ENCODE peak calls at places on chromosome 6, in eight cellular contexts. One of them, this sample, is unnamed.

GRCh38 chr6:121999458-122000065 is 399.9 kb upstream of the HSF2 start:
- DNase-seq in A549: no peak
- DNase-seq in OCI-LY7: no peak
- DNase-seq in heart left ventricle: no peak
- DNase-seq in colonic mucosa: no peak
- DNase-seq in Panc1: no peak
- DNase-seq in cardiac muscle cell: no peak
- DNase-seq in Karpas-422: no peak
- DNase-seq in this sample: no peak

GRCh38 chr6:151288711-151289398 is 49.1 kb downstream of the AKAP12 start:
- DNase-seq in A549: no peak
- DNase-seq in OCI-LY7: no peak
- DNase-seq in heart left ventricle: no peak
- DNase-seq in colonic mucosa: no peak
- DNase-seq in Panc1: no peak
- DNase-seq in cardiac muscle cell: no peak
- DNase-seq in Karpas-422: no peak
- DNase-seq in this sample: no peak

GRCh38 chr6:42137192-42137753 is 5.1 kb downstream of the C6orf132 start:
- DNase-seq in A549: no peak
- DNase-seq in OCI-LY7: no peak
- DNase-seq in heart left ventricle: peak; percentile 15
- DNase-seq in colonic mucosa: peak; percentile 77
- DNase-seq in Panc1: no peak
- DNase-seq in cardiac muscle cell: peak; percentile 15
- DNase-seq in Karpas-422: no peak
- DNase-seq in this sample: no peak

GRCh38 chr6:89977808-89978748 is 83.8 kb downstream of the GJA10 start:
- DNase-seq in A549: no peak
- DNase-seq in OCI-LY7: no peak
- DNase-seq in heart left ventricle: no peak
- DNase-seq in colonic mucosa: no peak
- DNase-seq in Panc1: no peak
- DNase-seq in cardiac muscle cell: peak; percentile 72
- DNase-seq in Karpas-422: no peak
- DNase-seq in this sample: peak; percentile 63

GRCh38 chr6:132687306-132687705 is 26.5 kb downstream of the VNN1 start:
- DNase-seq in A549: peak; percentile 13
- DNase-seq in OCI-LY7: no peak
- DNase-seq in heart left ventricle: no peak
- DNase-seq in colonic mucosa: no peak
- DNase-seq in Panc1: no peak
- DNase-seq in cardiac muscle cell: peak; percentile 85
- DNase-seq in Karpas-422: no peak
- DNase-seq in this sample: no peak

GRCh38 chr6:82775361-82775760 is 290.3 kb downstream of the UBE3D start:
- DNase-seq in A549: no peak
- DNase-seq in OCI-LY7: no peak
- DNase-seq in heart left ventricle: no peak
- DNase-seq in colonic mucosa: no peak
- DNase-seq in Panc1: no peak
- DNase-seq in cardiac muscle cell: no peak
- DNase-seq in Karpas-422: no peak
- DNase-seq in this sample: no peak

GRCh38 chr6:90691823-90692222 is 105.0 kb upstream of the MAP3K7 start:
- DNase-seq in A549: no peak
- DNase-seq in OCI-LY7: peak; percentile 4
- DNase-seq in heart left ventricle: no peak
- DNase-seq in colonic mucosa: no peak
- DNase-seq in Panc1: no peak
- DNase-seq in cardiac muscle cell: no peak
- DNase-seq in Karpas-422: peak; percentile 59
- DNase-seq in this sample: no peak

GRCh38 chr6:142868917-142869316 is 76.1 kb downstream of the HIVEP2 start:
- DNase-seq in A549: no peak
- DNase-seq in OCI-LY7: no peak
- DNase-seq in heart left ventricle: no peak
- DNase-seq in colonic mucosa: no peak
- DNase-seq in Panc1: no peak
- DNase-seq in cardiac muscle cell: peak; percentile 66
- DNase-seq in Karpas-422: no peak
- DNase-seq in this sample: no peak

GRCh38 chr6:111484655-111484974 is 1.6 kb upstream of the REV3L start:
- DNase-seq in A549: no peak
- DNase-seq in OCI-LY7: peak; percentile 56
- DNase-seq in heart left ventricle: no peak
- DNase-seq in colonic mucosa: no peak
- DNase-seq in Panc1: no peak
- DNase-seq in cardiac muscle cell: no peak
- DNase-seq in Karpas-422: peak; percentile 61
- DNase-seq in this sample: no peak

GRCh38 chr6:4912559-4912958 is 91.3 kb downstream of the RPP40 start:
- DNase-seq in A549: no peak
- DNase-seq in OCI-LY7: no peak
- DNase-seq in heart left ventricle: no peak
- DNase-seq in colonic mucosa: no peak
- DNase-seq in Panc1: no peak
- DNase-seq in cardiac muscle cell: no peak
- DNase-seq in Karpas-422: no peak
- DNase-seq in this sample: no peak

GRCh38 chr6:73308712-73309533 is 45.2 kb downstream of the DPPA5 start:
- DNase-seq in A549: peak; percentile 44
- DNase-seq in OCI-LY7: peak; percentile 61
- DNase-seq in heart left ventricle: no peak
- DNase-seq in colonic mucosa: no peak
- DNase-seq in Panc1: peak; percentile 42
- DNase-seq in cardiac muscle cell: peak; percentile 40
- DNase-seq in Karpas-422: peak; percentile 69
- DNase-seq in this sample: no peak

GRCh38 chr6:116616757-116617093 is 446 bp downstream of the RSPH4A start:
- DNase-seq in A549: peak; percentile 18
- DNase-seq in OCI-LY7: no peak
- DNase-seq in heart left ventricle: no peak
- DNase-seq in colonic mucosa: no peak
- DNase-seq in Panc1: no peak
- DNase-seq in cardiac muscle cell: no peak
- DNase-seq in Karpas-422: peak; percentile 52
- DNase-seq in this sample: peak; percentile 57

GRCh38 chr6:151070666-151071065 is 169.1 kb upstream of the AKAP12 start:
- DNase-seq in A549: no peak
- DNase-seq in OCI-LY7: no peak
- DNase-seq in heart left ventricle: no peak
- DNase-seq in colonic mucosa: no peak
- DNase-seq in Panc1: no peak
- DNase-seq in cardiac muscle cell: peak; percentile 67
- DNase-seq in Karpas-422: no peak
- DNase-seq in this sample: no peak

GRCh38 chr6:47169785-47170685 is 127.9 kb upstream of the ADGRF1 start:
- DNase-seq in A549: no peak
- DNase-seq in OCI-LY7: peak; percentile 22
- DNase-seq in heart left ventricle: no peak
- DNase-seq in colonic mucosa: no peak
- DNase-seq in Panc1: no peak
- DNase-seq in cardiac muscle cell: peak; percentile 81
- DNase-seq in Karpas-422: no peak
- DNase-seq in this sample: no peak

GRCh38 chr6:17278289-17279061 is 2.7 kb upstream of the RBM24 start:
- DNase-seq in A549: no peak
- DNase-seq in OCI-LY7: no peak
- DNase-seq in heart left ventricle: no peak
- DNase-seq in colonic mucosa: no peak
- DNase-seq in Panc1: peak; percentile 74
- DNase-seq in cardiac muscle cell: peak; percentile 44
- DNase-seq in Karpas-422: no peak
- DNase-seq in this sample: no peak

GRCh38 chr6:46113370-46113769 is 16.4 kb upstream of the ENPP4 start:
- DNase-seq in A549: no peak
- DNase-seq in OCI-LY7: no peak
- DNase-seq in heart left ventricle: no peak
- DNase-seq in colonic mucosa: peak; percentile 70
- DNase-seq in Panc1: no peak
- DNase-seq in cardiac muscle cell: no peak
- DNase-seq in Karpas-422: no peak
- DNase-seq in this sample: no peak

GRCh38 chr6:44339763-44340625 is 2.5 kb upstream of the SPATS1 start:
- DNase-seq in A549: no peak
- DNase-seq in OCI-LY7: no peak
- DNase-seq in heart left ventricle: no peak
- DNase-seq in colonic mucosa: no peak
- DNase-seq in Panc1: peak; percentile 54
- DNase-seq in cardiac muscle cell: no peak
- DNase-seq in Karpas-422: no peak
- DNase-seq in this sample: no peak

GRCh38 chr6:21103626-21104224 is 489.8 kb upstream of the SOX4 start:
- DNase-seq in A549: no peak
- DNase-seq in OCI-LY7: no peak
- DNase-seq in heart left ventricle: no peak
- DNase-seq in colonic mucosa: no peak
- DNase-seq in Panc1: no peak
- DNase-seq in cardiac muscle cell: no peak
- DNase-seq in Karpas-422: no peak
- DNase-seq in this sample: no peak

GRCh38 chr6:162251257-162251656 is 476.3 kb downstream of the PRKN start:
- DNase-seq in A549: no peak
- DNase-seq in OCI-LY7: no peak
- DNase-seq in heart left ventricle: no peak
- DNase-seq in colonic mucosa: no peak
- DNase-seq in Panc1: no peak
- DNase-seq in cardiac muscle cell: peak; percentile 5
- DNase-seq in Karpas-422: no peak
- DNase-seq in this sample: no peak

GRCh38 chr6:56232446-56232845 is 14.9 kb downstream of the COL21A1 start:
- DNase-seq in A549: no peak
- DNase-seq in OCI-LY7: no peak
- DNase-seq in heart left ventricle: no peak
- DNase-seq in colonic mucosa: no peak
- DNase-seq in Panc1: no peak
- DNase-seq in cardiac muscle cell: no peak
- DNase-seq in Karpas-422: no peak
- DNase-seq in this sample: no peak

DNA sequence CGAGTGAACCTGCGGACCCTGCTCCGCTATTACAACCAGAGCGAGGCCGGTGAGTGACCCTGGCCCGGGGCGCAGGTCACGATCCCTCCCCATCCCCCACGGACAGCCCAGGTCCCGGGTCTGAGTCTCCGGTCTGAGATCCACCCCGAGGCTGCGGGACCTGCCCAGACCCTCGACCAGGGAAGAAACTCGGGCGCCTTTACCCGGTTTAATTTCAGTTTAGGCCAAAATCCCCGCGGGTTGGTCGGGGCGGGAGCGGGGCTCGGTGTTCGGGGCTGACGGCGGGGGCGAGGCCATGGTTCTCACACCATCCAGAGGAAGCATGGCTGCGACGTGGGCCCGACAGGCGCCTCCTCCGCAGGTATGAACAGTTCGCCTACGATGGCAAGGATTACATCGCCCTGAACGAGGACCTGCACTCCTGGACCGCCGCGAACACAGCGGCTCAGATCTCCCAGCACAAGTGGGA is 46.9 kb upstream of the TRIM26 start:
- DNase-seq in A549: no peak
- DNase-seq in OCI-LY7: no peak
- DNase-seq in heart left ventricle: no peak
- DNase-seq in colonic mucosa: no peak
- DNase-seq in Panc1: no peak
- DNase-seq in cardiac muscle cell: peak; percentile 23
- DNase-seq in Karpas-422: no peak
- DNase-seq in this sample: no peak
- H3K27ac ChIP-seq in A549: peak overlapping the region; percentile 81
- H3K27ac ChIP-seq in OCI-LY7: no peak overlapping the region
- H3K27ac ChIP-seq in heart left ventricle: no peak overlapping the region
- H3K27ac ChIP-seq in colonic mucosa: peak overlapping the region; percentile 70
- H3K27ac ChIP-seq in Panc1: peak overlapping the region; percentile 72
- H3K27ac ChIP-seq in cardiac muscle cell: no peak overlapping the region
- H3K27ac ChIP-seq in Karpas-422: no peak overlapping the region
- H3K27ac ChIP-seq in this sample: no peak overlapping the region

DNA sequence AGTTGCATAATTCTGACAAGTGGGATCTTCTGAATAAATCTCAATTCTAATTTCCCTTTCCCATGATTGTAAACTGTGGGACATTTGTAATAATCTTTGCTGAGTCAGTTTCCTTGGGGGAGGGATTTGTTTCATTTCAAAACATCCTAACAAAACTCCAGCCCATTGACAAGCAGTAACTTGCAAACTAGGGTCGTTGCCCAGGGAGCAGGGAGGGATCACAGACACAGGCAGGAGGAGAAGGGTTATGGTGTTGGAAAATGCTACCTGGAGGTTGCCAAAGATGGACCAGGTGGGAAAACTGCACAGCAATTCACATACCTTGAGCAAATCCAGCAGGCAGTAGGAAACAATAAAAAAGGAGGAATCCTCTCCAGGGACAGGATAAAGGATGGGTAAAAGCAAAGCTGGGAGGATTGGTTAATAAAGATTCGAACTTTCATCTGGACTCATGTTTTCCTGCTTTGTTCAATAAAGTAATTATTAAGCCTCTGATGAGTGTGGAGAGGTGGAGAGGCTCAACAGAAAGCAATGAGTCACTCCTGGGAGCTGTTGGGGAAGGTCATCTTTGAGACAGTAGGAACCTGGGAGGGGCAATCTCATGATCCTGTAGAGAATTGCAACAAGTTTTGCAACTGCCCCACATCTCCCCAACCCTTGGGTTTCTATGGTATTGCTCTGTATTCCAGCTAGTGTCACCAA is 87.3 kb upstream of the AKIRIN2 start:
- DNase-seq in A549: peak; percentile 79
- DNase-seq in OCI-LY7: no peak
- DNase-seq in heart left ventricle: no peak
- DNase-seq in colonic mucosa: no peak
- DNase-seq in Panc1: no peak
- DNase-seq in cardiac muscle cell: peak; percentile 77
- DNase-seq in Karpas-422: no peak
- DNase-seq in this sample: no peak
- H3K4me1 ChIP-seq in A549: peaks cover 46% of the 10 kb centered on the region
- H3K4me1 ChIP-seq in OCI-LY7: peaks cover 44% of the 10 kb centered on the region
- H3K4me1 ChIP-seq in heart left ventricle: no peaks in the 10 kb centered on the region
- H3K4me1 ChIP-seq in colonic mucosa: no peaks in the 10 kb centered on the region
- H3K4me1 ChIP-seq in Panc1: no peaks in the 10 kb centered on the region
- H3K4me1 ChIP-seq in cardiac muscle cell: no peaks in the 10 kb centered on the region
- H3K4me1 ChIP-seq in Karpas-422: no peaks in the 10 kb centered on the region
- H3K4me1 ChIP-seq in this sample: no peaks in the 10 kb centered on the region

DNA sequence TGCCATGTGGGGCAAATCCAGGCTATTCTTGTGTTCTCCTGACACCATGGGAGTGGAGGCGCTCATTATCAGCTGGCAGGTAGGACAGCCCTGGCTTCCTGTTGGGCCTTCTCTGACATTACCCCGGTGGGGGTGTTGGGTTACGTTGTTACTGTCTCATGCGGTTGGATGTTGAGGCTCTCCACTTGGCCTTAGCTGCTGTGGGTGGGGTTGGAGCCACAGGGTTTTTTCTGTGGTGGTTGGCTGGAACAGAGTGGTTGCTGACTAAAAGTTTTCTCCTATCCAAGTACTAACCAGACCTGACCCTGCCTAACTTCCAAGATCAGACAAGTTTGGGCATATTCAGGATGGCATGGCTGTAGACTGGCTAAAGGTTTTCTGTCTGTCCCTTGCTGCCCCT is 20.2 kb downstream of the RIPK1 start:
- DNase-seq in A549: no peak
- DNase-seq in OCI-LY7: no peak
- DNase-seq in heart left ventricle: no peak
- DNase-seq in colonic mucosa: no peak
- DNase-seq in Panc1: no peak
- DNase-seq in cardiac muscle cell: peak; percentile 20
- DNase-seq in Karpas-422: no peak
- DNase-seq in this sample: peak; percentile 45
- H3K9me3 ChIP-seq in A549: no peaks in the 10 kb centered on the region
- H3K9me3 ChIP-seq in OCI-LY7: peaks cover 40% of the 10 kb centered on the region
- H3K9me3 ChIP-seq in heart left ventricle: no peaks in the 10 kb centered on the region
- H3K9me3 ChIP-seq in colonic mucosa: no peaks in the 10 kb centered on the region
- H3K9me3 ChIP-seq in Panc1: peaks cover 44% of the 10 kb centered on the region
- H3K9me3 ChIP-seq in cardiac muscle cell: no peaks in the 10 kb centered on the region
- H3K9me3 ChIP-seq in Karpas-422: no peaks in the 10 kb centered on the region
- H3K9me3 ChIP-seq in this sample: no peaks in the 10 kb centered on the region

GRCh38 chr6:144695858-144696533 is 410.9 kb downstream of the UTRN start:
- DNase-seq in A549: no peak
- DNase-seq in OCI-LY7: no peak
- DNase-seq in heart left ventricle: no peak
- DNase-seq in colonic mucosa: no peak
- DNase-seq in Panc1: no peak
- DNase-seq in cardiac muscle cell: no peak
- DNase-seq in Karpas-422: no peak
- DNase-seq in this sample: no peak
- H3K27ac ChIP-seq in A549: no peak overlapping the region
- H3K27ac ChIP-seq in OCI-LY7: no peak overlapping the region
- H3K27ac ChIP-seq in heart left ventricle: no peak overlapping the region
- H3K27ac ChIP-seq in colonic mucosa: no peak overlapping the region
- H3K27ac ChIP-seq in Panc1: no peak overlapping the region
- H3K27ac ChIP-seq in cardiac muscle cell: no peak overlapping the region
- H3K27ac ChIP-seq in Karpas-422: no peak overlapping the region
- H3K27ac ChIP-seq in this sample: no peak overlapping the region